ENCODE peak calls at places on chromosomes 2 and 18, in seven cellular contexts. One of them, this sample, is unnamed.

GRCh38 chr2:99772766-99773331 is 283.0 kb upstream of the REV1 start:
- DNase-seq in tibial artery: no peak
- DNase-seq in HCT116: no peak
- DNase-seq in fibroblast of pulmonary artery: no peak
- DNase-seq in GM23248: no peak
- DNase-seq in adrenal gland: no peak
- DNase-seq in Karpas-422: no peak
- DNase-seq in this sample: no peak

GRCh38 chr2:14952383-14952782 is 319.9 kb downstream of the LRATD1 start:
- DNase-seq in GM23248: no peak
- DNase-seq in adrenal gland: no peak
- DNase-seq in fibroblast of pulmonary artery: no peak
- DNase-seq in tibial artery: no peak
- DNase-seq in HCT116: no peak
- DNase-seq in Karpas-422: no peak
- DNase-seq in this sample: no peak

GRCh38 chr2:101828267-101829017 is 130.9 kb downstream of the MAP4K4 start:
- DNase-seq in Karpas-422: peak
- DNase-seq in fibroblast of pulmonary artery: peak
- DNase-seq in GM23248: peak
- DNase-seq in HCT116: no peak
- DNase-seq in adrenal gland: no peak
- DNase-seq in tibial artery: no peak
- DNase-seq in this sample: peak

GRCh38 chr2:114537777-114538176 is 95.3 kb downstream of the DPP10 start:
- DNase-seq in fibroblast of pulmonary artery: no peak
- DNase-seq in HCT116: no peak
- DNase-seq in adrenal gland: no peak
- DNase-seq in GM23248: no peak
- DNase-seq in Karpas-422: no peak
- DNase-seq in tibial artery: no peak
- DNase-seq in this sample: no peak

GRCh38 chr2:207531024-207531411 is 1.3 kb downstream of the CREB1 start:
- DNase-seq in tibial artery: no peak
- DNase-seq in adrenal gland: no peak
- DNase-seq in HCT116: no peak
- DNase-seq in Karpas-422: peak
- DNase-seq in GM23248: peak
- DNase-seq in fibroblast of pulmonary artery: no peak
- DNase-seq in this sample: peak

GRCh38 chr2:180657054-180657453 is 323.4 kb upstream of the UBE2E3 start:
- DNase-seq in HCT116: peak
- DNase-seq in GM23248: peak
- DNase-seq in adrenal gland: no peak
- DNase-seq in fibroblast of pulmonary artery: peak
- DNase-seq in Karpas-422: no peak
- DNase-seq in tibial artery: no peak
- DNase-seq in this sample: peak

GRCh38 chr2:162720559-162721271 is 117.9 kb downstream of the KCNH7 start:
- DNase-seq in Karpas-422: no peak
- DNase-seq in adrenal gland: no peak
- DNase-seq in tibial artery: no peak
- DNase-seq in HCT116: no peak
- DNase-seq in fibroblast of pulmonary artery: no peak
- DNase-seq in GM23248: no peak
- DNase-seq in this sample: no peak

GRCh38 chr18:5891361-5892215 is 3.7 kb downstream of the TMEM200C start:
- DNase-seq in tibial artery: no peak
- DNase-seq in GM23248: no peak
- DNase-seq in adrenal gland: no peak
- DNase-seq in HCT116: no peak
- DNase-seq in fibroblast of pulmonary artery: no peak
- DNase-seq in Karpas-422: no peak
- DNase-seq in this sample: no peak

GRCh38 chr2:210961249-210961648 is 404.9 kb downstream of the CPS1 start:
- DNase-seq in fibroblast of pulmonary artery: peak
- DNase-seq in tibial artery: no peak
- DNase-seq in adrenal gland: no peak
- DNase-seq in Karpas-422: no peak
- DNase-seq in HCT116: no peak
- DNase-seq in GM23248: no peak
- DNase-seq in this sample: no peak

GRCh38 chr2:176281267-176281666 is 12.0 kb downstream of the MTX2 start:
- DNase-seq in HCT116: no peak
- DNase-seq in adrenal gland: no peak
- DNase-seq in fibroblast of pulmonary artery: no peak
- DNase-seq in tibial artery: no peak
- DNase-seq in Karpas-422: no peak
- DNase-seq in GM23248: peak
- DNase-seq in this sample: peak

GRCh38 chr2:96341641-96342040 is 6.1 kb downstream of the NCAPH start:
- DNase-seq in HCT116: no peak
- DNase-seq in GM23248: no peak
- DNase-seq in Karpas-422: no peak
- DNase-seq in fibroblast of pulmonary artery: no peak
- DNase-seq in adrenal gland: no peak
- DNase-seq in tibial artery: no peak
- DNase-seq in this sample: no peak

GRCh38 chr18:40006553-40007073 is 1948.4 kb upstream of the PIK3C3 start:
- DNase-seq in HCT116: no peak
- DNase-seq in Karpas-422: no peak
- DNase-seq in adrenal gland: no peak
- DNase-seq in fibroblast of pulmonary artery: no peak
- DNase-seq in GM23248: no peak
- DNase-seq in tibial artery: no peak
- DNase-seq in this sample: no peak

GRCh38 chr2:235191933-235192332 is 240.1 kb downstream of the SH3BP4 start:
- DNase-seq in HCT116: no peak
- DNase-seq in Karpas-422: no peak
- DNase-seq in GM23248: peak
- DNase-seq in fibroblast of pulmonary artery: peak
- DNase-seq in adrenal gland: no peak
- DNase-seq in tibial artery: no peak
- DNase-seq in this sample: peak

GRCh38 chr18:48834421-48835011 is 116.2 kb downstream of the SMAD7 start:
- DNase-seq in GM23248: peak
- DNase-seq in Karpas-422: peak
- DNase-seq in adrenal gland: peak
- DNase-seq in HCT116: peak
- DNase-seq in tibial artery: peak
- DNase-seq in fibroblast of pulmonary artery: peak
- DNase-seq in this sample: peak

GRCh38 chr2:216551234-216551633 is 52.6 kb downstream of the RPL37A start:
- DNase-seq in tibial artery: no peak
- DNase-seq in HCT116: no peak
- DNase-seq in Karpas-422: no peak
- DNase-seq in fibroblast of pulmonary artery: peak
- DNase-seq in adrenal gland: no peak
- DNase-seq in GM23248: peak
- DNase-seq in this sample: peak

GRCh38 chr2:68620762-68621161 is 22.6 kb upstream of the PROKR1 start:
- DNase-seq in fibroblast of pulmonary artery: peak
- DNase-seq in adrenal gland: no peak
- DNase-seq in Karpas-422: no peak
- DNase-seq in GM23248: peak
- DNase-seq in tibial artery: no peak
- DNase-seq in HCT116: no peak
- DNase-seq in this sample: peak

GRCh38 chr2:152740743-152741328 is 22.4 kb downstream of the ARL6IP6 start:
- DNase-seq in fibroblast of pulmonary artery: peak
- DNase-seq in adrenal gland: no peak
- DNase-seq in tibial artery: no peak
- DNase-seq in Karpas-422: peak
- DNase-seq in GM23248: peak
- DNase-seq in HCT116: peak
- DNase-seq in this sample: peak

GRCh38 chr2:70182689-70183088 is 8.1 kb downstream of the C2orf42 start:
- DNase-seq in GM23248: no peak
- DNase-seq in fibroblast of pulmonary artery: no peak
- DNase-seq in tibial artery: no peak
- DNase-seq in Karpas-422: no peak
- DNase-seq in adrenal gland: no peak
- DNase-seq in HCT116: no peak
- DNase-seq in this sample: no peak

GRCh38 chr2:70181363-70181956 is 9.4 kb downstream of the C2orf42 start:
- DNase-seq in Karpas-422: no peak
- DNase-seq in HCT116: no peak
- DNase-seq in tibial artery: no peak
- DNase-seq in GM23248: no peak
- DNase-seq in fibroblast of pulmonary artery: no peak
- DNase-seq in adrenal gland: no peak
- DNase-seq in this sample: no peak
- H3K4me3 ChIP-seq in Karpas-422: no peak
- H3K4me3 ChIP-seq in HCT116: no peak
- H3K4me3 ChIP-seq in tibial artery: no peak
- H3K4me3 ChIP-seq in GM23248: no peak
- H3K4me3 ChIP-seq in fibroblast of pulmonary artery: no peak
- H3K4me3 ChIP-seq in adrenal gland: no peak
- H3K4me3 ChIP-seq in this sample: no peak

GRCh38 chr2:95207111-95207961 is at the start of gene ZNF892:
- DNase-seq in Karpas-422: peak
- DNase-seq in GM23248: peak
- DNase-seq in fibroblast of pulmonary artery: peak
- DNase-seq in adrenal gland: peak
- DNase-seq in HCT116: peak
- DNase-seq in tibial artery: peak
- DNase-seq in this sample: peak

GRCh38 chr2:95204396-95204795 is 2.9 kb upstream of the ZNF892 start:
- DNase-seq in adrenal gland: no peak
- DNase-seq in fibroblast of pulmonary artery: no peak
- DNase-seq in Karpas-422: no peak
- DNase-seq in GM23248: no peak
- DNase-seq in tibial artery: no peak
- DNase-seq in HCT116: no peak
- DNase-seq in this sample: no peak

GRCh38 chr2:95203911-95204310 is 3.4 kb upstream of the ZNF892 start:
- DNase-seq in adrenal gland: no peak
- DNase-seq in tibial artery: no peak
- DNase-seq in HCT116: no peak
- DNase-seq in Karpas-422: no peak
- DNase-seq in fibroblast of pulmonary artery: no peak
- DNase-seq in GM23248: no peak
- DNase-seq in this sample: no peak

GRCh38 chr2:95206086-95206485 is 1.2 kb upstream of the ZNF892 start:
- DNase-seq in fibroblast of pulmonary artery: no peak
- DNase-seq in adrenal gland: no peak
- DNase-seq in tibial artery: no peak
- DNase-seq in Karpas-422: no peak
- DNase-seq in HCT116: no peak
- DNase-seq in GM23248: no peak
- DNase-seq in this sample: no peak

GRCh38 chr2:95208101-95208500 is 780 bp downstream of the ZNF892 start:
- DNase-seq in HCT116: no peak
- DNase-seq in tibial artery: no peak
- DNase-seq in Karpas-422: no peak
- DNase-seq in fibroblast of pulmonary artery: peak
- DNase-seq in adrenal gland: no peak
- DNase-seq in GM23248: peak
- DNase-seq in this sample: peak
- H3K4me3 ChIP-seq in HCT116: no peak
- H3K4me3 ChIP-seq in tibial artery: peak
- H3K4me3 ChIP-seq in Karpas-422: peak
- H3K4me3 ChIP-seq in fibroblast of pulmonary artery: peak
- H3K4me3 ChIP-seq in adrenal gland: peak
- H3K4me3 ChIP-seq in GM23248: peak
- H3K4me3 ChIP-seq in this sample: peak

GRCh38 chr18:58069721-58070292 is 25.8 kb downstream of the NEDD4L start:
- DNase-seq in fibroblast of pulmonary artery: no peak
- DNase-seq in tibial artery: no peak
- DNase-seq in GM23248: no peak
- DNase-seq in adrenal gland: no peak
- DNase-seq in HCT116: no peak
- DNase-seq in Karpas-422: no peak
- DNase-seq in this sample: no peak
- H3K4me3 ChIP-seq in fibroblast of pulmonary artery: no peak
- H3K4me3 ChIP-seq in tibial artery: no peak
- H3K4me3 ChIP-seq in GM23248: no peak
- H3K4me3 ChIP-seq in adrenal gland: no peak
- H3K4me3 ChIP-seq in HCT116: no peak
- H3K4me3 ChIP-seq in Karpas-422: no peak
- H3K4me3 ChIP-seq in this sample: no peak

GRCh38 chr2:174597347-174598047 is at the start of gene WIPF1:
- DNase-seq in fibroblast of pulmonary artery: peak
- DNase-seq in tibial artery: no peak
- DNase-seq in adrenal gland: peak
- DNase-seq in HCT116: no peak
- DNase-seq in Karpas-422: peak
- DNase-seq in GM23248: peak
- DNase-seq in this sample: peak
- H3K4me3 ChIP-seq in fibroblast of pulmonary artery: no peak
- H3K4me3 ChIP-seq in tibial artery: peak
- H3K4me3 ChIP-seq in adrenal gland: no peak
- H3K4me3 ChIP-seq in HCT116: no peak
- H3K4me3 ChIP-seq in Karpas-422: peak
- H3K4me3 ChIP-seq in GM23248: peak
- H3K4me3 ChIP-seq in this sample: no peak

GRCh38 chr18:8777846-8778245 is 72.5 kb downstream of the MTCL1 start:
- DNase-seq in GM23248: no peak
- DNase-seq in fibroblast of pulmonary artery: no peak
- DNase-seq in tibial artery: no peak
- DNase-seq in HCT116: no peak
- DNase-seq in adrenal gland: no peak
- DNase-seq in Karpas-422: no peak
- DNase-seq in this sample: no peak

GRCh38 chr18:8779251-8779650 is 73.9 kb downstream of the MTCL1 start:
- DNase-seq in fibroblast of pulmonary artery: no peak
- DNase-seq in adrenal gland: peak
- DNase-seq in tibial artery: no peak
- DNase-seq in HCT116: no peak
- DNase-seq in GM23248: no peak
- DNase-seq in Karpas-422: no peak
- DNase-seq in this sample: no peak

GRCh38 chr18:8778824-8779223 is 73.5 kb downstream of the MTCL1 start:
- DNase-seq in GM23248: no peak
- DNase-seq in tibial artery: no peak
- DNase-seq in adrenal gland: no peak
- DNase-seq in HCT116: no peak
- DNase-seq in Karpas-422: no peak
- DNase-seq in fibroblast of pulmonary artery: no peak
- DNase-seq in this sample: no peak

GRCh38 chr18:8780227-8780626 is 74.9 kb downstream of the MTCL1 start:
- DNase-seq in fibroblast of pulmonary artery: no peak
- DNase-seq in HCT116: no peak
- DNase-seq in adrenal gland: no peak
- DNase-seq in tibial artery: no peak
- DNase-seq in Karpas-422: no peak
- DNase-seq in GM23248: no peak
- DNase-seq in this sample: no peak

DNA sequence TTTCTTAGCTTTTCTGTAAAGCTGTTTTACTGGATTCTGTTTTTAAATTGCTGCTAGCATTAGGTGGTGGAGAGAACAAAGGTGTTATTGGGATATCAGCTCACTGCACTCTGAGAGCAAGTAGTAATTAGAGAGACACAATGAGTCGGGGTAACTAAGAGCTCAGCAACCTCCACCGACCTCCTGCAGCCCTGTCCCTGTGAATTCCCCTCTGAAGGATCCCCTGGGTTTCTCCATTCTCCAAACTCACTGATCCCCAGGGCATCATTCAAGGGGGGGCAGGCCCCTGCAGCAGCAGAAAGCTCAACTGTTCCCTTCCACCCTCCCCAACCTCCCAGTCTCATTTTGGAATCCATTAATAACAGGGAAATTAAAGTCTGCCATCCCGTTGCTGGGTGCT is 73.0 kb downstream of the MTCL1 start:
- DNase-seq in HCT116: no peak
- DNase-seq in Karpas-422: no peak
- DNase-seq in adrenal gland: no peak
- DNase-seq in tibial artery: no peak
- DNase-seq in fibroblast of pulmonary artery: no peak
- DNase-seq in GM23248: no peak
- DNase-seq in this sample: no peak
- H3K4me3 ChIP-seq in HCT116: no peak
- H3K4me3 ChIP-seq in Karpas-422: no peak
- H3K4me3 ChIP-seq in adrenal gland: no peak
- H3K4me3 ChIP-seq in tibial artery: no peak
- H3K4me3 ChIP-seq in fibroblast of pulmonary artery: no peak
- H3K4me3 ChIP-seq in GM23248: no peak
- H3K4me3 ChIP-seq in this sample: no peak